ENCODE peak calls at places on chromosomes 4 and X, in four cellular contexts. O, A, L and X are unnamed samples.

GRCh38 chr4:26410385-26411293 is 79.6 kb downstream of the CCKAR start:
- DNase-seq in O (no peak), A (peak), L (peak), X (peak)

GRCh38 chr4:57102050-57102564 is 8.1 kb downstream of the IGFBP7 start:
- DNase-seq in O (peak), A (no peak), L (peak), X (no peak)

GRCh38 chr4:147853706-147854105 is 121.8 kb downstream of the ARHGAP10 start:
- DNase-seq in O (no peak), A (no peak), L (no peak), X (no peak)

GRCh38 chr4:15756361-15756861 is 21.7 kb upstream of the CD38 start:
- DNase-seq in O (no peak), A (peak), L (no peak), X (peak)

GRCh38 chr4:107619731-107620130 is 100.3 kb downstream of the PAPSS1 start:
- DNase-seq in O (no peak), A (no peak), L (no peak), X (no peak)

GRCh38 chr4:110484767-110485166 is 8.8 kb downstream of the ENPEP start:
- DNase-seq in O (no peak), A (no peak), L (no peak), X (no peak)

GRCh38 chrX:103830848-103831247 is 1.2 kb downstream of the RAB9B start:
- DNase-seq in O (no peak), A (no peak), L (no peak), X (no peak)

GRCh38 chr4:176817222-176817621 is 24.5 kb upstream of the VEGFC start:
- DNase-seq in O (no peak), A (no peak), L (no peak), X (no peak)

GRCh38 chr4:132332932-132333722 is 816.0 kb upstream of the PCDH10 start:
- DNase-seq in O (no peak), A (peak), L (no peak), X (no peak)

GRCh38 chrX:1355131-1355799 is 18.7 kb downstream of the IL3RA start:
- DNase-seq in O (peak), A (no peak), L (no peak), X (peak)

GRCh38 chrX:1357993-1358392 is 21.4 kb downstream of the IL3RA start:
- DNase-seq in O (peak), A (no peak), L (no peak), X (no peak)

GRCh38 chrX:1358793-1359476 is 22.4 kb downstream of the IL3RA start:
- DNase-seq in O (peak), A (no peak), L (no peak), X (no peak)

GRCh38 chrX:1354036-1355019 is 17.7 kb downstream of the IL3RA start:
- DNase-seq in O (peak), A (no peak), L (no peak), X (no peak)

DNA sequence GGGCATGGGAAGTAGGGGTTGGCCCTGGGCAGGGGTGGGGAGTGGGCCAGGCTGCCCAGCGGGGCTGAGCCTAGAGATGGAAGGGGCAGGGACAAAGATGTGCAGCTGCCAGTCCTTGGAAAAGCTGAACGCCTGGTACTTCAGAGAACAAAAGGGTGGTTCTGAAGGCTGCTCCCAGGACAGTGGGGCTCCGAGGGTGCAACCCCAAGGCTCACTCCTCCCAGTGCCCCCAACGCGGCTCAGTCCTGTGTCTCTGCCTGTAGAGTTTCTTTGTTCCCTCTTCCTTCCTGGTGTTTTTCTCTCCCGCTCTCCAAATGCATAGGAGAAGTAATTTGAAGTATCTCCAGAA is 19.2 kb downstream of the IL3RA start:
- DNase-seq in O (peak), A (no peak), L (no peak), X (no peak)
- H3K4me3 ChIP-seq in O (no peak), A (no peak), L (no peak), X (no peak)

GRCh38 chr4:76840972-76841473 is 56.9 kb downstream of the SOWAHB start:
- DNase-seq in O (no peak), A (no peak), L (no peak), X (no peak)
- H3K4me3 ChIP-seq in O (no peak), A (no peak), L (no peak), X (no peak)

GRCh38 chrX:153583433-153583832 is 15.5 kb downstream of the CCNQ start:
- DNase-seq in O (no peak), A (no peak), L (no peak), X (no peak)
- H3K4me3 ChIP-seq in O (no peak), A (no peak), L (no peak), X (no peak)

GRCh38 chrX:79511799-79512198 is 144.7 kb upstream of the ITM2A start:
- DNase-seq in O (no peak), A (no peak), L (no peak), X (no peak)

DNA sequence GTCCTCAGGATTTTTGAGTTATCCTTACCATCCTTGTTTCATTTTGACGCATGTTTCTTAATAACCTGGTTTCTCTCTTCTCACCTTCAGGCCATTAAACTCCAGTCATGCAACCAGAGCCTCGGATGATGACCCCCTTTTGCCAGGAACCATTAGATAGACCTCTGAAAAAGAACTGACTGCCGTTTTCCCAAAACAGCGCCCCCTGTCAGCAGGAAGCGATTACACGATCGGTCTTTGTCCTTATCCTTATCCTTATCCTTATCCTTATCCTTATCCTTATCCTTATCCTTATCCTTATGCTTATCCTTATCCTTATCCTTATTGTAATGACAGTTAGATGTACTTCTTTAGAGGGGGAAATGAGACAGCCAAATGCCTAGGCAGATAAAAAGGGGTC is 148.4 kb upstream of the ITM2A start:
- DNase-seq in O (no peak), A (no peak), L (no peak), X (no peak)
- H3K4me3 ChIP-seq in O (no peak), A (no peak), L (no peak), X (no peak)

GRCh38 chr4:140569307-140569638 is 512 bp upstream of the UCP1 start:
- DNase-seq in O (no peak), A (no peak), L (no peak), X (no peak)
- H3K4me3 ChIP-seq in O (no peak), A (no peak), L (peak), X (no peak)

GRCh38 chrX:153874366-153875125 is 11.4 kb downstream of the L1CAM start:
- DNase-seq in O (peak), A (no peak), L (no peak), X (no peak)

GRCh38 chrX:153873282-153874090 is 12.5 kb downstream of the L1CAM start:
- DNase-seq in O (peak), A (no peak), L (peak), X (no peak)

GRCh38 chrX:153874091-153874365 is 11.9 kb downstream of the L1CAM start:
- DNase-seq in O (no peak), A (no peak), L (no peak), X (no peak)

GRCh38 chrX:153876112-153876491 is 9.9 kb downstream of the L1CAM start:
- DNase-seq in O (no peak), A (no peak), L (no peak), X (no peak)

GRCh38 chrX:153875391-153876111 is 10.4 kb downstream of the L1CAM start:
- DNase-seq in O (peak), A (peak), L (peak), X (peak)
- H3K4me3 ChIP-seq in O (no peak), A (no peak), L (no peak), X (no peak)

GRCh38 chrX:94400488-94400887 is 726.5 kb downstream of the FAM133A start:
- DNase-seq in O (no peak), A (no peak), L (no peak), X (no peak)

DNA sequence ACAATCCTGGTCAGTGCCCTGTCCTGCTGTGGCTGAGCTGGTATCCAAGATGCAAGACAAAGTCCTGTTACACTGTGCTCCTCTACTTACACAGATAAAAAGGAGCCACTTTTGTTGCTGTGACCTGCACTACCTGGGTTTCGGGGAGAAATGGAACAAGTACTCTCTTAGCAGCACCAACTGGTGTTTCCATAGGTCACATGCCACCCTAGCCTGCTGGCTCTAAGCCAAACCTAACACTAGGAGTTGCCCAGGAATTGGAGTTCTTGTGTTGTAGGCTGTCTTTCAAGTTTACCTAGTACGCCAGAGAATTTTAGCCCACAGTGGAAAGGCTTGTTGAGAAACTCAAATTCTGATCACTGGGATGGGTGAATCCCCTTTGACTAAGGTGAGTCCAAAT is 727.4 kb downstream of the FAM133A start:
- DNase-seq in O (no peak), A (no peak), L (no peak), X (no peak)
- H3K4me3 ChIP-seq in O (no peak), A (no peak), L (no peak), X (no peak)

GRCh38 chr4:1682860-1683259 is 1.3 kb downstream of the FAM53A start:
- DNase-seq in O (no peak), A (no peak), L (no peak), X (no peak)
- H3K4me3 ChIP-seq in O (peak), A (no peak), L (no peak), X (no peak)